ENCODE peak calls at places on chromosomes 4 and X, in seven cellular contexts. N is HCT116, D is H9, T is mesenchymal stem cell, C is SK-N-SH, V is NT2/D1, E is endodermal cell. G is an unnamed sample.
A peak's percentile ranks its signal among the peaks of the same experiment; 100 is the strongest.

GRCh38 chrX:45771560-45772340 is 571.1 kb upstream of the DIPK2B start:
- DNase-seq in T (peak; percentile 90), N (no peak), V (no peak), D (no peak), E (no peak), C (no peak), G (peak; percentile 71)

GRCh38 chr4:125735107-125735506 is 420.4 kb downstream of the FAT4 start:
- DNase-seq in C (peak; percentile 15), D (peak; percentile 49), N (no peak), T (peak; percentile 89), E (peak; percentile 80), V (no peak), G (peak; percentile 87)

GRCh38 chr4:185700048-185700447 is 111.9 kb downstream of the SORBS2 start:
- DNase-seq in C (peak; percentile 33), T (no peak), E (no peak), D (no peak), N (no peak), V (no peak), G (no peak)

GRCh38 chr4:5341151-5341925 is 290.1 kb downstream of the STK32B start:
- DNase-seq in V (no peak), T (no peak), D (no peak), C (no peak), N (no peak), E (no peak), G (no peak)

GRCh38 chr4:146520894-146521542 is 722 bp downstream of the SLC10A7 start:
- DNase-seq in N (no peak), C (peak; percentile 20), E (no peak), D (no peak), T (peak; percentile 86), V (no peak), G (peak; percentile 70)

GRCh38 chr4:128630881-128631280 is 178.6 kb upstream of the JADE1 start:
- DNase-seq in D (no peak), V (no peak), C (no peak), N (no peak), E (no peak), T (no peak), G (no peak)

GRCh38 chrX:114962209-114962608 is 55.2 kb downstream of the IL13RA2 start:
- DNase-seq in C (no peak), T (no peak), D (no peak), E (no peak), V (no peak), N (no peak), G (no peak)

GRCh38 chr4:48436318-48436717 is 46.8 kb upstream of the SLC10A4 start:
- DNase-seq in E (no peak), T (no peak), D (no peak), N (no peak), V (no peak), C (no peak), G (no peak)

GRCh38 chrX:18995216-18995615 is 11.3 kb upstream of the PHKA2 start:
- DNase-seq in C (no peak), N (no peak), E (no peak), V (no peak), T (peak; percentile 50), D (no peak), G (peak; percentile 54)

GRCh38 chrX:152907084-152907651 is 9.3 kb downstream of the ZNF185 start:
- DNase-seq in C (peak; percentile 81), E (peak; percentile 86), D (peak; percentile 85), N (no peak), T (peak; percentile 88), V (no peak), G (no peak)

GRCh38 chr4:186669159-186669720 is 54.4 kb downstream of the FAT1 start:
- DNase-seq in V (no peak), D (peak; percentile 63), C (peak; percentile 36), E (peak; percentile 79), T (peak; percentile 67), N (no peak), G (peak; percentile 88)

GRCh38 chrX:39814391-39814790 is 283.4 kb downstream of the BCOR start:
- DNase-seq in C (no peak), T (no peak), E (no peak), D (no peak), V (no peak), N (peak; percentile 15), G (peak; percentile 60)

GRCh38 chr4:45350438-45350837 is 624.1 kb upstream of the GNPDA2 start:
- DNase-seq in C (no peak), E (no peak), N (no peak), V (no peak), T (peak; percentile 56), D (no peak), G (peak; percentile 1)

GRCh38 chr4:96312049-96312685 is 472.3 kb downstream of the PDHA2 start:
- DNase-seq in V (no peak), D (no peak), E (no peak), N (no peak), C (no peak), T (no peak), G (peak; percentile 1)

GRCh38 chr4:38101563-38101962 is 141.4 kb downstream of the PTTG2 start:
- DNase-seq in T (no peak), C (no peak), D (no peak), V (no peak), E (no peak), N (no peak), G (peak; percentile 68)

GRCh38 chr4:177242651-177243296 is 66.9 kb upstream of the NEIL3 start:
- DNase-seq in E (no peak), C (no peak), T (no peak), N (no peak), D (no peak), V (no peak), G (peak; percentile 43)

GRCh38 chr4:105147226-105148151 is 813 bp downstream of the TET2 start:
- DNase-seq in V (no peak), D (peak; percentile 69), T (peak; percentile 67), N (no peak), C (peak; percentile 62), E (peak; percentile 82), G (peak; percentile 75)

GRCh38 chr4:526189-526909 is 27.3 kb downstream of the PIGG start:
- DNase-seq in D (no peak), N (no peak), V (peak; percentile 48), E (no peak), C (no peak), T (no peak), G (no peak)

GRCh38 chrX:97009391-97009790 is 125.7 kb downstream of the RPA4 start:
- DNase-seq in T (no peak), V (no peak), D (no peak), N (no peak), E (no peak), C (no peak), G (no peak)

GRCh38 chrX:1295550-1295949 is 26.9 kb downstream of the CSF2RA start:
- DNase-seq in C (no peak), V (no peak), N (no peak), E (no peak), D (no peak), T (no peak), G (no peak)

GRCh38 chr4:78379991-78380739 is 171.4 kb upstream of the ANXA3 start:
- DNase-seq in N (no peak), V (no peak), D (no peak), E (no peak), T (peak; percentile 1), C (no peak), G (no peak)

GRCh38 chr4:142265536-142265935 is 580.6 kb downstream of the INPP4B start:
- DNase-seq in D (no peak), V (no peak), T (peak; percentile 44), N (peak; percentile 21), C (no peak), E (no peak), G (peak; percentile 42)

GRCh38 chrX:67636532-67636931 is 92.7 kb downstream of the AR start:
- DNase-seq in V (peak; percentile 51), C (no peak), N (no peak), D (peak; percentile 28), E (peak; percentile 43), T (peak; percentile 11), G (no peak)

GRCh38 chr4:168699224-168699878 is 202.5 kb downstream of the PALLD start:
- DNase-seq in E (no peak), N (no peak), T (no peak), V (no peak), C (no peak), D (no peak), G (no peak)

GRCh38 chr4:22077571-22077970 is 129.0 kb upstream of the KCNIP4 start:
- DNase-seq in T (no peak), V (no peak), D (no peak), C (no peak), E (no peak), N (no peak), G (no peak)

GRCh38 chr4:22515888-22516541 is at the start of gene ADGRA3:
- DNase-seq in V (no peak), D (peak; percentile 79), C (peak; percentile 94), T (peak; percentile 78), N (no peak), E (peak; percentile 92), G (peak; percentile 89)

GRCh38 chr4:20544645-20545044 is 155.6 kb upstream of the PACRGL start:
- DNase-seq in C (peak; percentile 44), T (peak; percentile 59), N (peak; percentile 8), V (peak; percentile 16), E (no peak), D (no peak), G (peak; percentile 82)

GRCh38 chr4:2450394-2451035 is 18.4 kb upstream of the RNF4 start:
- DNase-seq in N (no peak), V (no peak), T (no peak), D (no peak), E (no peak), C (no peak), G (no peak)

GRCh38 chr4:10810411-10810810 is 125.8 kb upstream of the CLNK start:
- DNase-seq in E (no peak), N (no peak), T (no peak), C (no peak), V (no peak), D (no peak), G (no peak)

GRCh38 chrX:129953334-129953648 is 29.1 kb upstream of the BCORL1 start:
- DNase-seq in C (no peak), E (peak; percentile 62), D (no peak), T (no peak), N (no peak), V (no peak), G (no peak)
- H3K9ac ChIP-seq in C (no peak overlapping the region), E (no peak overlapping the region), D (no peak overlapping the region), T (no peak overlapping the region), N (no peak overlapping the region), V (peak overlapping the region; percentile 32), G (no peak overlapping the region)

DNA sequence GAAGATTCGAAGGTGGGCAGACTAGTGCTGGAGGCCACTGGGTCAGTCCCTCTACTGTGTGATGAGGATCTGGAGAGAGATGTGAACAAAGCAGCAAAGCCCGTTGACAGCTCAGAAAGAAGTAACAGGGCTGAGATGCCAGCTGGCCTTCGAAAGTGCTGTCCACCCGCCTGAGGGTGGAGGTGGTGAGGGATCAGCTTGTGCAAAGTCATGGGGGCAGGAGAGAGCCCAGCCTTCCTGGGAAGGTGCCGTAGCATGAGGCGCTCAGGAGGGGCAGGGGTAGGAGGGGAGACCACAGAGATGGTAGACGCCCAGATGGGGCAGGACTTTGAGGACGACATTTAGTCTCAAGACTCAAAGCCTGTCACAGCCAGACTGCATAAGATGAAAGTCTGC is 19.7 kb downstream of the TBC1D14 start:
- DNase-seq in T (no peak), V (no peak), E (no peak), N (no peak), C (no peak), D (no peak), G (no peak)
- H3K4me1 ChIP-seq in T (peaks cover 14% of the 10 kb centered on the region), V (peaks cover 16% of the 10 kb centered on the region), E (no peaks in the 10 kb centered on the region), N (peaks cover 9% of the 10 kb centered on the region), C (peaks cover 4% of the 10 kb centered on the region), D (no peaks in the 10 kb centered on the region), G (no peaks in the 10 kb centered on the region)

GRCh38 chr4:101287332-101287731 is 60.0 kb downstream of the PPP3CA start:
- DNase-seq in D (no peak), N (no peak), E (no peak), T (no peak), C (no peak), V (no peak), G (no peak)
- H3K9ac ChIP-seq in D (no peak overlapping the region), N (no peak overlapping the region), E (no peak overlapping the region), T (no peak overlapping the region), C (no peak overlapping the region), V (no peak overlapping the region), G (no peak overlapping the region)

GRCh38 chr4:57099363-57099762 is 10.8 kb downstream of the IGFBP7 start:
- DNase-seq in C (no peak), E (no peak), T (no peak), V (no peak), N (no peak), D (no peak), G (no peak)
- H3K4me1 ChIP-seq in C (peaks cover 29% of the 10 kb centered on the region), E (no peaks in the 10 kb centered on the region), T (peaks cover 19% of the 10 kb centered on the region), V (peaks cover 8% of the 10 kb centered on the region), N (no peaks in the 10 kb centered on the region), D (no peaks in the 10 kb centered on the region), G (peaks cover 79% of the 10 kb centered on the region)

G was measured in adipocyte.